ENCODE peak calls at places on chromosomes 13 and 19, in five cellular contexts. D is IMR-90, S is H1, A is neuronal stem cell, M is mesendoderm. U is an unnamed sample.

GRCh38 chr13:41842029-41842428 is 118.9 kb downstream of the VWA8 start:
- DNase-seq in M (no peak), S (no peak), A (no peak), D (peak), U (peak)

GRCh38 chr19:46828484-46828883 is 22.2 kb downstream of the AP2S1 start:
- DNase-seq in A (no peak), D (peak), S (no peak), M (no peak), U (peak)

GRCh38 chr19:16587031-16588023 is 15.1 kb upstream of the SLC35E1 start:
- DNase-seq in M (peak), D (peak), A (no peak), S (no peak), U (peak)

GRCh38 chr19:55484571-55485438 is at the start of gene NAT14:
- DNase-seq in D (peak), S (peak), M (peak), A (peak), U (peak)

GRCh38 chr19:34793562-34793961 is 20.5 kb upstream of the ZNF599 start:
- DNase-seq in M (no peak), D (no peak), S (no peak), A (no peak), U (no peak)

GRCh38 chr19:47628058-47628771 is 19.3 kb downstream of the BICRA start:
- DNase-seq in M (no peak), D (no peak), A (no peak), S (no peak), U (no peak)

GRCh38 chr13:102948006-102948405 is 102.2 kb downstream of the ERCC5 start:
- DNase-seq in M (no peak), A (peak), D (no peak), S (no peak), U (no peak)

GRCh38 chr19:46211201-46211881 is 18.2 kb upstream of the IGFL1 start:
- DNase-seq in S (peak), M (peak), D (no peak), A (no peak), U (peak)

GRCh38 chr19:7830272-7830771 is 304 bp downstream of the EVI5L start:
- DNase-seq in D (no peak), A (no peak), S (no peak), M (no peak), U (no peak)

GRCh38 chr13:61751039-61751438 is 335.4 kb upstream of the PCDH20 start:
- DNase-seq in A (no peak), S (no peak), D (no peak), M (no peak), U (no peak)

GRCh38 chr13:21518617-21519144 is 59.6 kb upstream of the ZDHHC20 start:
- DNase-seq in M (no peak), S (no peak), D (no peak), A (no peak), U (no peak)

DNA sequence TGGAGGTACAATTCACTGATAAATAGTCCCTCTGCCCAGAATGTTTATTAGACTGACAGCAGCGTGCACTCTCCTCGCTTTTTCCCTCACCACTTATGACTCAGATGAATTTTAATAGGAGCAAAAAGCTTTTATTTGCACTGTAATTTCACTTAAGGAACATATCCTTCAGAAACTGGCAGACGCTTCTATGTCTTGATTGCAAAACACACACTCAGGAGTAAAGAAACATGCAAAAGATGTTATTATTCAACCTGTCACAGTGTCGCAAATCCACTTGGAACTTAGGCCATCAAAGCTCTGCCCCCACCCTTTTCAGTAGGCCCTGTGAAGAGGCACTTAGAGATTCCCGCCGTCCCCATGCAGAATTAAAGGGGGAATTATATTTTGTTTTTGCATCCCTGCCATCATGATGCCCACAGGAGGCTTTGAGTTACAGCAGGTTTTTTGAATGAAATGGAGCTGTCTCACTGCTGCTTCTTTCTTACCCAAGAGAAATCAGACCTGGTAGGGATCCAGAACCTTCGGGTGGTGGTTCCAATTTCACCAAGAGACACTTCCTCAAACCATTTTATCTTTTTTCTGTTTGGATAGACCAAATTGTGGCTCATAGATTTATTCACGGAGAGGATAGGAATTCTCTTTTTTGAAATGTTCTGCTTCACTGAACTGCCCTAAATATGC is 74.5 kb downstream of the GGACT start:
- DNase-seq in D (no peak), S (no peak), A (no peak), M (no peak), U (peak)
- H3K4me3 ChIP-seq in D (no peak), S (no peak), A (no peak), M (no peak), U (no peak)

GRCh38 chr19:2652504-2653099 is 49.9 kb downstream of the GNG7 start:
- DNase-seq in S (no peak), D (no peak), A (no peak), M (no peak), U (no peak)

GRCh38 chr19:2648528-2648937 is 54.0 kb downstream of the GNG7 start:
- DNase-seq in A (peak), S (peak), M (peak), D (peak), U (peak)

GRCh38 chr19:2653717-2654584 is 48.5 kb downstream of the GNG7 start:
- DNase-seq in D (no peak), A (no peak), M (peak), S (no peak), U (no peak)

GRCh38 chr19:2648099-2648498 is 54.4 kb downstream of the GNG7 start:
- DNase-seq in M (no peak), S (no peak), A (no peak), D (no peak), U (no peak)

GRCh38 chr19:2650515-2650914 is 52.0 kb downstream of the GNG7 start:
- DNase-seq in A (no peak), M (no peak), S (no peak), D (no peak), U (no peak)
- H2BK15ac ChIP-seq in A (no peak), M (no peak), S (no peak), D (no peak), U (no peak)

GRCh38 chr19:2732883-2733282 is 6.9 kb downstream of the SLC39A3 start:
- DNase-seq in A (no peak), D (no peak), S (no peak), M (no peak), U (no peak)

GRCh38 chr19:2733930-2734588 is 5.8 kb downstream of the SLC39A3 start:
- DNase-seq in M (no peak), S (no peak), A (no peak), D (no peak), U (no peak)

GRCh38 chr19:2735374-2735773 is 4.4 kb downstream of the SLC39A3 start:
- DNase-seq in S (no peak), D (no peak), M (no peak), A (no peak), U (no peak)

GRCh38 chr19:2736550-2737190 is 3.1 kb downstream of the SLC39A3 start:
- DNase-seq in A (no peak), D (no peak), S (no peak), M (no peak), U (no peak)

DNA sequence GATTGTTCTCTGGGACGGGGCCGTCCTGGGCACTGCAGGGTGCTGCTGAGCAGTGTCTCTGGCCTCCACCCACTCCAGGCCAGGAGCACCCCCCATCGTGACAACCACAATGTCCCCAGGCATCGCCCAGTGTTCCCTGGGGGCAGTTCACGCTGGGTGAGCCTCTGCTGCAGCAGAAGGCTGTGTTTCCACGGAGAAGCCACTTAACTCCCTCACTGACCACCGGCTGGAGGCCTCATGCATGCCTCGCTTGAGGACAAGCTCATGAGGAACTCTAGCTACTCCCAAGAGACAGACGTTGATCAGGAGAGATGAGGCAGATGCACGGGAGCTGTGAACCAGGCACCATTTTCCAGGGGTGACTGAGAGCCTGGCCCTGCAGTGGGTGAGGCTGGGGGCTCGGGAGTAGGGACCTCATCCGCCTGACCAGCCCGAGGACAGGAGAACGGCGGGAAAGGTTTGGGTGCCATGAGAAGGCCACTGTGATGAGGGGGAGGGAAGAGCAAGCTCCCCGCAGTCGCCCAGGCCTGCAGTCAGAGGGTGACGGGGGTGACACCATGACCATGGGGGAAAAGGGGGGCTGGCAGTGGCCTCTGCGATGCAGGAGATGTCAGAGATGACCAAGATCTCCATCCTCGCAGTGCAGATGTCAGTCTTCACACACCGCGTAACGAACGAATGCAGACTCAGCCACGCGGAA is 5.1 kb downstream of the SLC39A3 start:
- DNase-seq in D (no peak), S (no peak), M (no peak), A (no peak), U (no peak)
- H3K4me3 ChIP-seq in D (no peak), S (no peak), M (no peak), A (peak), U (no peak)

GRCh38 chr19:6521718-6522646 is 8.8 kb upstream of the TNFSF9 start:
- DNase-seq in A (no peak), D (no peak), S (no peak), M (peak), U (no peak)
- H2BK15ac ChIP-seq in A (no peak), D (no peak), S (peak), M (no peak), U (no peak)

DNA sequence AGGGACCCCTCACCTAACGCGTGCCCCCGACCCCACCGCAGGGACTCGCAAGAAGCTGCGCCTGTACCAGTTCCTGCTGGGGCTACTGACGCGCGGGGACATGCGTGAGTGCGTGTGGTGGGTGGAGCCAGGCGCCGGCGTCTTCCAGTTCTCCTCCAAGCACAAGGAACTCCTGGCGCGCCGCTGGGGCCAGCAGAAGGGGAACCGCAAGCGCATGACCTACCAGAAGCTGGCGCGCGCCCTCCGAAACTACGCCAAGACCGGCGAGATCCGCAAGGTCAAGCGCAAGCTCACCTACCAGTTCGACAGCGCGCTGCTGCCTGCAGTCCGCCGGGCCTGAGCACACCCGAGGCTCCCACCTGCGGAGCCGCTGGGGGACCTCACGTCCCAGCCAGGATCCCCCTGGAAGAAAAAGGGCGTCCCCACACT is 4.7 kb upstream of the MYBPC2 start:
- DNase-seq in A (no peak), S (peak), D (peak), M (peak), U (peak)
- H3K4me3 ChIP-seq in A (peak), S (no peak), D (no peak), M (no peak), U (peak)